ENCODE peak calls at places on chromosomes 1 and 21, in five cellular contexts. Q, O, W, B and M are unnamed samples.

GRCh38 chr21:38817371-38818335 is 11.9 kb downstream of the ETS2 start:
- DNase-seq in B (peak), W (no peak), O (peak), Q (no peak), M (no peak)

GRCh38 chr1:204366759-204367158 is 7.0 kb upstream of the PLEKHA6 start:
- DNase-seq in W (no peak), Q (no peak), O (no peak), B (no peak), M (peak)

GRCh38 chr21:41589131-41589530 is 81.2 kb upstream of the TMPRSS2 start:
- DNase-seq in B (no peak), O (peak), W (no peak), Q (peak), M (no peak)

GRCh38 chr1:30811187-30811586 is 53.6 kb upstream of the LAPTM5 start:
- DNase-seq in Q (no peak), W (no peak), O (no peak), B (no peak), M (no peak)

GRCh38 chr1:14242145-14242544 is 356.3 kb upstream of the KAZN start:
- DNase-seq in O (no peak), W (no peak), B (peak), Q (no peak), M (no peak)

GRCh38 chr1:162020145-162020544 is 3.5 kb downstream of the OLFML2B start:
- DNase-seq in B (no peak), O (no peak), W (no peak), Q (no peak), M (no peak)

GRCh38 chr1:205632374-205633169 is 761 bp upstream of the ELK4 start:
- DNase-seq in Q (peak), W (no peak), O (no peak), B (peak), M (no peak)

GRCh38 chr1:23747947-23748346 is 4.7 kb downstream of the ELOA start:
- DNase-seq in W (no peak), Q (no peak), O (no peak), B (no peak), M (no peak)

GRCh38 chr1:155010211-155010918 is 7.8 kb downstream of the ZBTB7B start:
- DNase-seq in O (peak), Q (no peak), W (no peak), B (no peak), M (no peak)

GRCh38 chr1:2946999-2947650 is 74.1 kb upstream of the ACTRT2 start:
- DNase-seq in W (no peak), B (no peak), O (no peak), Q (no peak), M (no peak)

GRCh38 chr1:246875041-246876026 is 56.4 kb downstream of the AHCTF1 start:
- DNase-seq in O (no peak), Q (no peak), B (peak), W (no peak), M (no peak)

GRCh38 chr1:232012773-232013386 is 386.3 kb downstream of the DISC1 start:
- DNase-seq in B (peak), W (no peak), Q (no peak), O (peak), M (peak)

GRCh38 chr1:118983558-118984021 is 4.6 kb downstream of the TBX15 start:
- DNase-seq in W (no peak), Q (no peak), B (no peak), O (no peak), M (no peak)

DNA sequence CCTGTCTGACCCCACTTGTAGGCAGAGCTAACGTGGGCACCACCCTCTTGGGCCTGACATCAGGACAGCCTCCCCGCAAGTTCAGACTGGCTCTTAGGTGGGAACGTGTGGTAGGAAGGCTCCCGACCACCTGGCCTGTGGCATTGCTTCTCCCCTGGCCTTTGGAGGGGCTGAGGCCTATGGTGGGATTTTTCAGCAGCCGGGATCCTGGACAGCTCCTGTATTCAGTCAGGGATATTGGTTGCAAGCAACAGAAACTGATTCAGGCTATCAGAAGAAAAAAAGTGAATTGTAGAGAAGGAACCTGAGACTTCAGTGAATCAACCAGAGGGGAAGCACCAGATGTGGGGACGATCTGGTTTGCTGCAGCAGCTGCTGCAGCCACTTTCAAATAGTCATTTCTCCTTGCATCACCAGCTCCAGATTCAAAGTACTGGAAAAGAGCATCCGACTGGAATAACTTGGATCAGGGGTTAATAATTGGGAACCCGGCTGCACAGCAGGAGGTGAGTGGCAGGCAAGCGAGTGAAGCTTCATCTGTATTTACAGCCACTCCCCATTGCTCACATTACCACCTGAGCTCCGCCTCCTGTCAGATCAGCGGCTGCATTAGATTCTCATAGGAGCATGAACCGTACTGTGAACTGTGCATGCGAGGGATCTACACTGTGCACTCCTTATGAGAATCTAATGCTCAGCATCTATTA is 5.9 kb downstream of the RNF186 start:
- DNase-seq in W (no peak), O (peak), Q (no peak), B (no peak), M (no peak)
- TF ChIP-seq CTCF in W (no peak), O (no peak), Q (no peak), B (no peak), M (no peak)

DNA sequence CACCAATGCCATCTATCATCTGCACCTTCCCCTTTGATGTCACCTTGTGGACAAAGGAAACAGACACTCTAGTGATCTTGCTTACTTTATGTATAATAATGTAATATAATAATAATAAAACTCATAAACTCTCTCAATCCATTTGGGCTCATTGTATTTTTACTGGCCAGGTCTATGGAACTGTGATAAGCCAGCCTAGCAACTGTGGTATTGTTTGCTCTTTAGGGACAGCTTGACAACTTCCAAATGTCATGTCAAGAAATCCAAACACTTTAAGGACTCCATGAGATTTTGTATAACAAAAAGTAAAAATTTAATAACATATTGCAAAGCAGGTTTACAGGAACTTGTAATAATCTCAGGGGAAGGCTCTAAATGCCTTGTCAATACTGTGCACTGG is 1163.4 kb upstream of the TMPRSS15 start:
- DNase-seq in Q (no peak), W (no peak), B (no peak), O (no peak), M (no peak)
- TF ChIP-seq CTCF in Q (no peak), W (no peak), B (no peak), O (no peak), M (no peak)

GRCh38 chr1:40310983-40311642 is 6.0 kb downstream of the COL9A2 start:
- DNase-seq in Q (no peak), O (no peak), B (no peak), W (no peak), M (no peak)
- TF ChIP-seq CTCF in Q (no peak), O (no peak), B (no peak), W (no peak), M (no peak)

DNA sequence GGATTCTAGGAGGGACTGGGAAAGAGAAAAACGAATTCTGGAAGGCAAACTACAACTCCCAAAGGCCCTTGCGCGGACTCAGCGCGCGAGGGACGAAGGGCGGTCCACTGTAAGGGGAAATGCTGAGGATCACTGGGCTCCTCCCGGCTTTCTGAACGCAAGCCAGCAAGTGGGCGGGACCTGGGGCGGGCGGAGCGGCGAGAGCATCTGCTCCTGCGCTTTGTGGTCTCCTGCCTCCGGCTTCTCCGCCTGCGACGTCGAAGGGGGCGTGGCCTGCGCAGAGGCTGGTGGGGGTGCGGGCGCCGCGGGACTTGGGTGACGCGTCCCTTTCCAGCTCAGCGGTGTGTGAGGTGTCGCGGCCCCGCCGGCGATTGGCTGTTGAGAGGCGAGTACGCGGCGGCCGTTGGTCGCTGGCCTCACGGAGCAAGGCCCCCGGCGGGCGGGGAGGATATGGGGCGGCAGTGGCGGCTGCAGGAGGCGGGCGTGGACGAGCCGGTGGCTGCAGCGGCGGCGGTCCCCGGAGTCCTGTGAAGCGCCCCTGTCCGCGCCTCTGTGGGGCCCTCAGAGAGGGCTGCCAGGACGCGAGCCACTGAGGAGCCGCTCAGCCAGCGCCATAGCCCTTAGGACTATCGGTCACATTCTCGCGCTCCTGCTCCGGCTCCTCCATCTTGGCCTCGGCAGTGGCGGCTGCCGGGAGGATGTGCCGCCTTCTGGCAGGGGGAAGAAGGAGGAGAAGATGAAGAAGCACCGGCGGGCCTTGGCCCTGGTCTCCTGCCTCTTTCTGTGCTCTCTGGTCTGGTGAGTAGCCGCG is at the start of gene SUCO:
- DNase-seq in W (peak), B (peak), O (peak), Q (peak), M (peak)
- TF ChIP-seq CTCF in W (no peak), B (no peak), O (peak), Q (no peak), M (no peak)